ENCODE peak calls at places on chromosome 11, in eight cellular contexts. N is hepatocyte, U is neuronal stem cell, T is heart right ventricle, V is breast epithelium, B is right lobe of liver, W is astrocyte, E is stomach. L is an unnamed sample.

GRCh38 chr11:130689222-130689908 is 226.9 kb downstream of the SNX19 start:
- DNase-seq in N (no peak), U (no peak), T (no peak), V (no peak), B (no peak), W (peak; percentile 70), E (no peak), L (no peak)

GRCh38 chr11:26204110-26204509 is 127.8 kb upstream of the ANO3 start:
- DNase-seq in N (no peak), U (no peak), T (no peak), V (no peak), B (no peak), W (no peak), E (no peak), L (no peak)

GRCh38 chr11:57240757-57241156 is 3.7 kb upstream of the APLNR start:
- DNase-seq in N (no peak), U (no peak), T (no peak), V (no peak), B (no peak), W (no peak), E (no peak), L (peak; percentile 39)

GRCh38 chr11:115129771-115130306 is 374.4 kb downstream of the CADM1 start:
- DNase-seq in N (no peak), U (no peak), T (no peak), V (no peak), B (no peak), W (no peak), E (no peak), L (no peak)

GRCh38 chr11:122646549-122647340 is 8.8 kb upstream of the UBASH3B start:
- DNase-seq in N (no peak), U (no peak), T (no peak), V (no peak), B (no peak), W (peak; percentile 87), E (no peak), L (no peak)

GRCh38 chr11:70700871-70701270 is 302.5 kb downstream of the CTTN start:
- DNase-seq in N (no peak), U (no peak), T (no peak), V (no peak), B (no peak), W (no peak), E (no peak), L (no peak)

GRCh38 chr11:134261626-134262488 is 8.5 kb downstream of the ACAD8 start:
- DNase-seq in N (peak; percentile 42), U (no peak), T (no peak), V (no peak), B (no peak), W (no peak), E (no peak), L (peak; percentile 96)

GRCh38 chr11:27291954-27292641 is 70.9 kb downstream of the CCDC34 start:
- DNase-seq in N (peak; percentile 63), U (no peak), T (no peak), V (no peak), B (no peak), W (peak; percentile 49), E (peak; percentile 43), L (no peak)

GRCh38 chr11:2194877-2195755 is 23.5 kb upstream of the TH start:
- DNase-seq in N (peak; percentile 65), U (peak; percentile 71), T (no peak), V (no peak), B (no peak), W (no peak), E (peak; percentile 53), L (peak; percentile 93)

GRCh38 chr11:116725434-116726221 is 47.2 kb downstream of the BUD13 start:
- DNase-seq in N (no peak), U (no peak), T (no peak), V (no peak), B (peak; percentile 85), W (peak; percentile 2), E (no peak), L (no peak)

GRCh38 chr11:69286358-69287327 is 7.3 kb upstream of the MYEOV start:
- DNase-seq in N (no peak), U (no peak), T (no peak), V (no peak), B (peak; percentile 43), W (no peak), E (no peak), L (no peak)

GRCh38 chr11:31861011-31861410 is 49.9 kb upstream of the PAX6 start:
- DNase-seq in N (no peak), U (no peak), T (no peak), V (no peak), B (no peak), W (no peak), E (no peak), L (no peak)

GRCh38 chr11:19931768-19932369 is 219.2 kb downstream of the NAV2 start:
- DNase-seq in N (no peak), U (no peak), T (no peak), V (no peak), B (no peak), W (no peak), E (no peak), L (no peak)

GRCh38 chr11:32210601-32211000 is 119.7 kb downstream of the RCN1 start:
- DNase-seq in N (no peak), U (no peak), T (no peak), V (no peak), B (no peak), W (peak; percentile 64), E (no peak), L (no peak)

GRCh38 chr11:78131956-78132355 is 7.5 kb downstream of the ALG8 start:
- DNase-seq in N (no peak), U (no peak), T (no peak), V (no peak), B (no peak), W (peak; percentile 53), E (no peak), L (no peak)

GRCh38 chr11:60485987-60486386 is 6.6 kb upstream of the MS4A12 start:
- DNase-seq in N (peak; percentile 51), U (peak; percentile 9), T (no peak), V (no peak), B (no peak), W (no peak), E (peak; percentile 29), L (no peak)

GRCh38 chr11:61536676-61537270 is 28.2 kb downstream of the LRRC10B start:
- DNase-seq in N (no peak), U (no peak), T (no peak), V (no peak), B (no peak), W (no peak), E (no peak), L (no peak)

GRCh38 chr11:2474059-2474901 is 29.5 kb downstream of the KCNQ1 start:
- DNase-seq in N (peak; percentile 81), U (no peak), T (no peak), V (no peak), B (no peak), W (no peak), E (peak; percentile 78), L (peak; percentile 66)

GRCh38 chr11:8098879-8099278 is 17.9 kb downstream of the TUB start:
- DNase-seq in N (no peak), U (no peak), T (no peak), V (no peak), B (no peak), W (no peak), E (peak; percentile 21), L (no peak)

GRCh38 chr11:96113100-96113710 is 189.3 kb upstream of the MTMR2 start:
- DNase-seq in N (no peak), U (no peak), T (no peak), V (no peak), B (no peak), W (peak; percentile 72), E (no peak), L (no peak)

GRCh38 chr11:118109231-118109630 is 22.5 kb upstream of the SMIM35 start:
- DNase-seq in N (no peak), U (no peak), T (peak; percentile 43), V (no peak), B (no peak), W (peak; percentile 23), E (no peak), L (no peak)

GRCh38 chr11:95451682-95452081 is 220.7 kb upstream of the SESN3 start:
- DNase-seq in N (no peak), U (no peak), T (no peak), V (no peak), B (no peak), W (peak; percentile 84), E (no peak), L (no peak)

GRCh38 chr11:98674390-98674789 is 346.4 kb upstream of the CNTN5 start:
- DNase-seq in N (no peak), U (no peak), T (no peak), V (no peak), B (no peak), W (no peak), E (no peak), L (no peak)

GRCh38 chr11:50192743-50193142 is 160.1 kb downstream of the OR4C45 start:
- DNase-seq in N (no peak), U (no peak), T (no peak), V (no peak), B (no peak), W (no peak), E (no peak), L (no peak)
- H3K4me1 ChIP-seq in N (no peaks in the 10 kb centered on the region), U (no peaks in the 10 kb centered on the region), T (no peaks in the 10 kb centered on the region), V (no peaks in the 10 kb centered on the region), B (no peaks in the 10 kb centered on the region), W (no peaks in the 10 kb centered on the region), E (no peaks in the 10 kb centered on the region), L (no peaks in the 10 kb centered on the region)

GRCh38 chr11:83662494-83662893 is 376.3 kb upstream of the CCDC90B start:
- DNase-seq in N (no peak), U (no peak), T (no peak), V (no peak), B (no peak), W (no peak), E (no peak), L (no peak)
- H3K4me1 ChIP-seq in N (peaks cover 15% of the 10 kb centered on the region), U (peaks cover 6% of the 10 kb centered on the region), T (no peaks in the 10 kb centered on the region), V (no peaks in the 10 kb centered on the region), B (no peaks in the 10 kb centered on the region), W (peaks cover 17% of the 10 kb centered on the region), E (no peaks in the 10 kb centered on the region), L (no peaks in the 10 kb centered on the region)

GRCh38 chr11:128694618-128695481 is 978 bp downstream of the FLI1 start:
- DNase-seq in N (no peak), U (no peak), T (no peak), V (no peak), B (peak; percentile 73), W (no peak), E (no peak), L (peak; percentile 8)

GRCh38 chr11:128697645-128698174 is 3.8 kb downstream of the FLI1 start:
- DNase-seq in N (no peak), U (no peak), T (no peak), V (no peak), B (no peak), W (peak; percentile 42), E (no peak), L (no peak)

GRCh38 chr11:128692750-128693578 is 908 bp upstream of the FLI1 start:
- DNase-seq in N (no peak), U (no peak), T (peak; percentile 42), V (no peak), B (peak; percentile 67), W (no peak), E (no peak), L (no peak)

GRCh38 chr11:128696930-128697329 is 3.1 kb downstream of the FLI1 start:
- DNase-seq in N (no peak), U (no peak), T (no peak), V (no peak), B (no peak), W (no peak), E (no peak), L (no peak)

GRCh38 chr11:128695539-128696221 is 1.8 kb downstream of the FLI1 start:
- DNase-seq in N (no peak), U (no peak), T (no peak), V (no peak), B (peak; percentile 68), W (no peak), E (no peak), L (no peak)
- H3K4me1 ChIP-seq in N (peaks cover 9% of the 10 kb centered on the region), U (peaks cover 19% of the 10 kb centered on the region), T (peaks cover 83% of the 10 kb centered on the region), V (no peaks in the 10 kb centered on the region), B (peaks cover 2% of the 10 kb centered on the region), W (peaks cover 11% of the 10 kb centered on the region), E (peaks cover 34% of the 10 kb centered on the region), L (no peaks in the 10 kb centered on the region)

GRCh38 chr11:72629266-72629665 is 45.0 kb downstream of the PDE2A start:
- DNase-seq in N (no peak), U (no peak), T (peak; percentile 65), V (no peak), B (no peak), W (no peak), E (no peak), L (peak; percentile 69)
- H3K4me1 ChIP-seq in N (peaks cover 17% of the 10 kb centered on the region), U (peaks cover 7% of the 10 kb centered on the region), T (peaks cover 100% of the 10 kb centered on the region), V (no peaks in the 10 kb centered on the region), B (no peaks in the 10 kb centered on the region), W (peaks cover 11% of the 10 kb centered on the region), E (peaks cover 17% of the 10 kb centered on the region), L (peaks cover 21% of the 10 kb centered on the region)